ENCODE peak calls at places on chromosomes 11 and 22, in four cellular contexts. Q is NCI-H1048, A is mucosa of gallbladder, Y is LNCaP clone FGC. O is an unnamed sample.
A peak's percentile ranks its signal among the peaks of the same experiment; 100 is the strongest.

GRCh38 chr11:26851696-26852095 is 129.8 kb upstream of the SLC5A12 start:
- DNase-seq in Q (no peak), A (no peak), Y (no peak), O (no peak)

GRCh38 chr11:116694017-116694725 is 78.6 kb downstream of the BUD13 start:
- DNase-seq in Q (no peak), A (no peak), Y (no peak), O (no peak)

GRCh38 chr11:102144357-102145342 is 34.4 kb downstream of the YAP1 start:
- DNase-seq in Q (no peak), A (no peak), Y (no peak), O (peak; percentile 60)

GRCh38 chr11:99015634-99016454 is 4.9 kb upstream of the CNTN5 start:
- DNase-seq in Q (no peak), A (no peak), Y (peak; percentile 32), O (peak; percentile 40)

GRCh38 chr11:63906585-63906984 is 10.4 kb downstream of the RCOR2 start:
- DNase-seq in Q (no peak), A (no peak), Y (no peak), O (no peak)

GRCh38 chr22:25495286-25495685 is 69.2 kb upstream of the GRK3 start:
- DNase-seq in Q (no peak), A (peak; percentile 60), Y (no peak), O (no peak)

GRCh38 chr22:30370681-30371080 is 13.9 kb downstream of the CCDC157 start:
- DNase-seq in Q (no peak), A (no peak), Y (no peak), O (no peak)

GRCh38 chr11:21588754-21589153 is 604.1 kb upstream of the ANO5 start:
- DNase-seq in Q (no peak), A (no peak), Y (no peak), O (no peak)

GRCh38 chr11:106456651-106457050 is 379.2 kb downstream of the AASDHPPT start:
- DNase-seq in Q (no peak), A (no peak), Y (no peak), O (no peak)

GRCh38 chr11:78564037-78564888 is 10.4 kb downstream of the NARS2 start:
- DNase-seq in Q (peak; percentile 18), A (peak; percentile 65), Y (peak; percentile 45), O (peak; percentile 60)

GRCh38 chr11:12523180-12523924 is 146.0 kb downstream of the PARVA start:
- DNase-seq in Q (no peak), A (no peak), Y (no peak), O (no peak)

GRCh38 chr11:126310229-126310991 is 6.5 kb downstream of the DCPS start:
- DNase-seq in Q (peak; percentile 55), A (peak; percentile 71), Y (no peak), O (peak; percentile 63)

GRCh38 chr11:2586091-2586792 is 113.6 kb downstream of the KCNQ1OT1 start:
- DNase-seq in Q (no peak), A (no peak), Y (no peak), O (no peak)

GRCh38 chr11:1020211-1020905 is 16.2 kb downstream of the MUC6 start:
- DNase-seq in Q (no peak), A (no peak), Y (no peak), O (no peak)

GRCh38 chr11:66347425-66348276 is at the start of gene B4GAT1:
- DNase-seq in Q (peak; percentile 17), A (peak; percentile 89), Y (peak; percentile 79), O (peak; percentile 68)

GRCh38 chr11:114921697-114922096 is 243.4 kb downstream of the NXPE2 start:
- DNase-seq in Q (no peak), A (no peak), Y (no peak), O (no peak)

GRCh38 chr22:37854946-37855345 is 5.7 kb downstream of the EIF3L start:
- DNase-seq in Q (no peak), A (no peak), Y (peak; percentile 89), O (no peak)

GRCh38 chr11:1832181-1832988 is 2.4 kb upstream of the SYT8 start:
- DNase-seq in Q (no peak), A (no peak), Y (no peak), O (no peak)

GRCh38 chr22:42991010-42991651 is 23.8 kb downstream of the PACSIN2 start:
- DNase-seq in Q (no peak), A (no peak), Y (no peak), O (no peak)

O was measured in HepG2.